ENCODE peak calls at places on chromosomes 4 and X, in six cellular contexts. One of them, this sample, is unnamed.

GRCh38 chr4:169823685-169824084 is 65.9 kb upstream of the HPF1 start:
- DNase-seq in OCI-LY7: peak
- DNase-seq in cardiac fibroblast: peak
- DNase-seq in CD8-positive, alpha-beta memory T cell: peak
- DNase-seq in effector memory CD8-positive, alpha-beta T cell: no peak
- DNase-seq in HS-5: no peak
- DNase-seq in this sample: peak

GRCh38 chrX:40778861-40779575 is 43.7 kb upstream of the MED14 start:
- DNase-seq in OCI-LY7: no peak
- DNase-seq in cardiac fibroblast: peak
- DNase-seq in CD8-positive, alpha-beta memory T cell: no peak
- DNase-seq in effector memory CD8-positive, alpha-beta T cell: no peak
- DNase-seq in HS-5: no peak
- DNase-seq in this sample: peak

GRCh38 chr4:6568689-6569332 is 6.2 kb upstream of the MAN2B2 start:
- DNase-seq in OCI-LY7: no peak
- DNase-seq in cardiac fibroblast: peak
- DNase-seq in CD8-positive, alpha-beta memory T cell: no peak
- DNase-seq in effector memory CD8-positive, alpha-beta T cell: no peak
- DNase-seq in HS-5: peak
- DNase-seq in this sample: peak

GRCh38 chr4:11543710-11544109 is 115.0 kb upstream of the HS3ST1 start:
- DNase-seq in OCI-LY7: no peak
- DNase-seq in cardiac fibroblast: peak
- DNase-seq in CD8-positive, alpha-beta memory T cell: no peak
- DNase-seq in effector memory CD8-positive, alpha-beta T cell: no peak
- DNase-seq in HS-5: peak
- DNase-seq in this sample: peak

GRCh38 chrX:4830880-4831557 is 1117.6 kb upstream of the PRKX start:
- DNase-seq in OCI-LY7: no peak
- DNase-seq in cardiac fibroblast: no peak
- DNase-seq in CD8-positive, alpha-beta memory T cell: no peak
- DNase-seq in effector memory CD8-positive, alpha-beta T cell: no peak
- DNase-seq in HS-5: no peak
- DNase-seq in this sample: peak

GRCh38 chr4:6893449-6894085 is 16.1 kb upstream of the TBC1D14 start:
- DNase-seq in OCI-LY7: no peak
- DNase-seq in cardiac fibroblast: peak
- DNase-seq in CD8-positive, alpha-beta memory T cell: no peak
- DNase-seq in effector memory CD8-positive, alpha-beta T cell: no peak
- DNase-seq in HS-5: no peak
- DNase-seq in this sample: no peak

GRCh38 chr4:76354517-76355473 is 48.3 kb downstream of the STBD1 start:
- DNase-seq in OCI-LY7: no peak
- DNase-seq in cardiac fibroblast: no peak
- DNase-seq in CD8-positive, alpha-beta memory T cell: peak
- DNase-seq in effector memory CD8-positive, alpha-beta T cell: peak
- DNase-seq in HS-5: no peak
- DNase-seq in this sample: no peak

GRCh38 chrX:150730719-150731118 is 37.5 kb downstream of the MTMR1 start:
- DNase-seq in OCI-LY7: no peak
- DNase-seq in cardiac fibroblast: no peak
- DNase-seq in CD8-positive, alpha-beta memory T cell: no peak
- DNase-seq in effector memory CD8-positive, alpha-beta T cell: no peak
- DNase-seq in HS-5: peak
- DNase-seq in this sample: no peak

GRCh38 chr4:1177274-1178141 is 5.1 kb upstream of the SPON2 start:
- DNase-seq in OCI-LY7: no peak
- DNase-seq in cardiac fibroblast: no peak
- DNase-seq in CD8-positive, alpha-beta memory T cell: peak
- DNase-seq in effector memory CD8-positive, alpha-beta T cell: peak
- DNase-seq in HS-5: no peak
- DNase-seq in this sample: peak

GRCh38 chr4:87746001-87746400 is 53.4 kb upstream of the IBSP start:
- DNase-seq in OCI-LY7: no peak
- DNase-seq in cardiac fibroblast: no peak
- DNase-seq in CD8-positive, alpha-beta memory T cell: no peak
- DNase-seq in effector memory CD8-positive, alpha-beta T cell: no peak
- DNase-seq in HS-5: no peak
- DNase-seq in this sample: no peak

GRCh38 chr4:152106113-152106763 is 345.4 kb upstream of the GATB start:
- DNase-seq in OCI-LY7: no peak
- DNase-seq in cardiac fibroblast: peak
- DNase-seq in CD8-positive, alpha-beta memory T cell: no peak
- DNase-seq in effector memory CD8-positive, alpha-beta T cell: no peak
- DNase-seq in HS-5: peak
- DNase-seq in this sample: peak

GRCh38 chr4:56049428-56050212 is 100.9 kb downstream of the CEP135 start:
- DNase-seq in OCI-LY7: peak
- DNase-seq in cardiac fibroblast: peak
- DNase-seq in CD8-positive, alpha-beta memory T cell: no peak
- DNase-seq in effector memory CD8-positive, alpha-beta T cell: no peak
- DNase-seq in HS-5: no peak
- DNase-seq in this sample: peak

GRCh38 chr4:68904786-68905185 is 46.8 kb downstream of the UGT2A3 start:
- DNase-seq in OCI-LY7: no peak
- DNase-seq in cardiac fibroblast: no peak
- DNase-seq in CD8-positive, alpha-beta memory T cell: no peak
- DNase-seq in effector memory CD8-positive, alpha-beta T cell: no peak
- DNase-seq in HS-5: no peak
- DNase-seq in this sample: peak

GRCh38 chr4:87228561-87228860 is 8.1 kb upstream of the KLHL8 start:
- DNase-seq in OCI-LY7: no peak
- DNase-seq in cardiac fibroblast: no peak
- DNase-seq in CD8-positive, alpha-beta memory T cell: no peak
- DNase-seq in effector memory CD8-positive, alpha-beta T cell: no peak
- DNase-seq in HS-5: no peak
- DNase-seq in this sample: no peak